ENCODE peak calls at places on chromosome 3, in four cellular contexts. One of them, this sample, is unnamed.

GRCh38 chr3:141093397-141093796 is 42.2 kb downstream of the SPSB4 start:
- DNase-seq in RWPE2: no peak
- DNase-seq in adrenal gland: no peak
- DNase-seq in H4: no peak
- DNase-seq in this sample: no peak

GRCh38 chr3:30649572-30650310 is 43.3 kb downstream of the TGFBR2 start:
- DNase-seq in RWPE2: no peak
- DNase-seq in adrenal gland: no peak
- DNase-seq in H4: no peak
- DNase-seq in this sample: no peak

GRCh38 chr3:166283856-166284255 is 446.6 kb upstream of the BCHE start:
- DNase-seq in RWPE2: no peak
- DNase-seq in adrenal gland: peak
- DNase-seq in H4: peak
- DNase-seq in this sample: no peak

GRCh38 chr3:61632568-61633175 is 71.3 kb downstream of the PTPRG start:
- DNase-seq in RWPE2: no peak
- DNase-seq in adrenal gland: no peak
- DNase-seq in H4: peak
- DNase-seq in this sample: no peak

GRCh38 chr3:119644481-119644880 is 15.9 kb downstream of the POPDC2 start:
- DNase-seq in RWPE2: no peak
- DNase-seq in adrenal gland: no peak
- DNase-seq in H4: no peak
- DNase-seq in this sample: no peak

GRCh38 chr3:15860014-15860934 is 62.5 kb upstream of the ANKRD28 start:
- DNase-seq in RWPE2: peak
- DNase-seq in adrenal gland: peak
- DNase-seq in H4: peak
- DNase-seq in this sample: peak

GRCh38 chr3:51544011-51544775 is 5.7 kb downstream of the RAD54L2 start:
- DNase-seq in RWPE2: no peak
- DNase-seq in adrenal gland: no peak
- DNase-seq in H4: no peak
- DNase-seq in this sample: no peak

GRCh38 chr3:7190094-7190493 is 329.2 kb downstream of the GRM7 start:
- DNase-seq in RWPE2: no peak
- DNase-seq in adrenal gland: no peak
- DNase-seq in H4: no peak
- DNase-seq in this sample: no peak

GRCh38 chr3:138426211-138426610 is 8.2 kb upstream of the ESYT3 start:
- DNase-seq in RWPE2: no peak
- DNase-seq in adrenal gland: no peak
- DNase-seq in H4: no peak
- DNase-seq in this sample: no peak

GRCh38 chr3:18445421-18446066 is 20.4 kb upstream of the SATB1 start:
- DNase-seq in RWPE2: no peak
- DNase-seq in adrenal gland: no peak
- DNase-seq in H4: no peak
- DNase-seq in this sample: no peak

GRCh38 chr3:15011174-15011573 is 53.9 kb downstream of the MRPS25 start:
- DNase-seq in RWPE2: no peak
- DNase-seq in adrenal gland: peak
- DNase-seq in H4: no peak
- DNase-seq in this sample: no peak

GRCh38 chr3:31839144-31839917 is 141.7 kb downstream of the OSBPL10 start:
- DNase-seq in RWPE2: no peak
- DNase-seq in adrenal gland: no peak
- DNase-seq in H4: no peak
- DNase-seq in this sample: no peak

GRCh38 chr3:45056608-45057301 is 30.7 kb downstream of the CLEC3B start:
- DNase-seq in RWPE2: no peak
- DNase-seq in adrenal gland: no peak
- DNase-seq in H4: no peak
- DNase-seq in this sample: no peak

GRCh38 chr3:61777483-61777882 is 216.1 kb downstream of the PTPRG start:
- DNase-seq in RWPE2: no peak
- DNase-seq in adrenal gland: no peak
- DNase-seq in H4: no peak
- DNase-seq in this sample: no peak

GRCh38 chr3:63655519-63655918 is 3.0 kb downstream of the SNTN start:
- DNase-seq in RWPE2: no peak
- DNase-seq in adrenal gland: no peak
- DNase-seq in H4: no peak
- DNase-seq in this sample: no peak

GRCh38 chr3:153052096-153052460 is 109.9 kb upstream of the RAP2B start:
- DNase-seq in RWPE2: peak
- DNase-seq in adrenal gland: peak
- DNase-seq in H4: peak
- DNase-seq in this sample: no peak

GRCh38 chr3:69032137-69032536 is 18.7 kb upstream of the EOGT start:
- DNase-seq in RWPE2: no peak
- DNase-seq in adrenal gland: no peak
- DNase-seq in H4: no peak
- DNase-seq in this sample: no peak

GRCh38 chr3:106215047-106215446 is 346.2 kb upstream of the CBLB start:
- DNase-seq in RWPE2: no peak
- DNase-seq in adrenal gland: no peak
- DNase-seq in H4: no peak
- DNase-seq in this sample: no peak

GRCh38 chr3:186162221-186162620 is 53.3 kb upstream of the ETV5 start:
- DNase-seq in RWPE2: no peak
- DNase-seq in adrenal gland: no peak
- DNase-seq in H4: no peak
- DNase-seq in this sample: no peak

GRCh38 chr3:64184621-64185020 is 40.6 kb downstream of the PRICKLE2 start:
- DNase-seq in RWPE2: no peak
- DNase-seq in adrenal gland: no peak
- DNase-seq in H4: peak
- DNase-seq in this sample: no peak

GRCh38 chr3:133535971-133536634 is 37.4 kb upstream of the CDV3 start:
- DNase-seq in RWPE2: no peak
- DNase-seq in adrenal gland: peak
- DNase-seq in H4: peak
- DNase-seq in this sample: no peak

GRCh38 chr3:194769020-194769643 is 83.4 kb downstream of the FAM43A start:
- DNase-seq in RWPE2: peak
- DNase-seq in adrenal gland: peak
- DNase-seq in H4: peak
- DNase-seq in this sample: peak

GRCh38 chr3:193826126-193826795 is 233.3 kb downstream of the OPA1 start:
- DNase-seq in RWPE2: no peak
- DNase-seq in adrenal gland: peak
- DNase-seq in H4: peak
- DNase-seq in this sample: no peak

GRCh38 chr3:177633671-177634207 is 436.5 kb upstream of the TBL1XR1 start:
- DNase-seq in RWPE2: no peak
- DNase-seq in adrenal gland: no peak
- DNase-seq in H4: no peak
- DNase-seq in this sample: no peak

GRCh38 chr3:42014443-42014945 is 52.6 kb upstream of the ULK4 start:
- DNase-seq in RWPE2: no peak
- DNase-seq in adrenal gland: peak
- DNase-seq in H4: no peak
- DNase-seq in this sample: no peak

GRCh38 chr3:23479026-23479425 is 275.9 kb downstream of the UBE2E2 start:
- DNase-seq in RWPE2: no peak
- DNase-seq in adrenal gland: no peak
- DNase-seq in H4: no peak
- DNase-seq in this sample: no peak

GRCh38 chr3:134291300-134292254 is 40.9 kb upstream of the RYK start:
- DNase-seq in RWPE2: no peak
- DNase-seq in adrenal gland: peak
- DNase-seq in H4: peak
- DNase-seq in this sample: peak

GRCh38 chr3:59783468-59783988 is 733.7 kb upstream of the CFAP20DC start:
- DNase-seq in RWPE2: no peak
- DNase-seq in adrenal gland: no peak
- DNase-seq in H4: no peak
- DNase-seq in this sample: no peak

GRCh38 chr3:127722928-127723603 is 50.3 kb downstream of the ABTB1 start:
- DNase-seq in RWPE2: peak
- DNase-seq in adrenal gland: peak
- DNase-seq in H4: no peak
- DNase-seq in this sample: no peak

This sample was measured in left ventricle myocardium superior.